ENCODE peak calls at places on chromosomes 11 and 22, in eight cellular contexts. V is heart left ventricle; K is ACHN; E is bronchial epithelial cell; S is HTR-8/SVneo; R is MCF 10A; N is glutamatergic neuron; Z is CD4-positive, CD25-positive, alpha-beta regulatory T cell. I is an unnamed sample.
A peak's percentile ranks its signal among the peaks of the same experiment; 100 is the strongest.

GRCh38 chr11:44955019-44955738 is 4.5 kb upstream of the TP53I11 start:
- DNase-seq in V (peak; percentile 74), K (peak; percentile 32), E (peak; percentile 60), S (peak; percentile 89), R (peak; percentile 39), N (no peak), Z (no peak), I (peak; percentile 68)

GRCh38 chr22:38049812-38050619 is 7.2 kb upstream of the PICK1 start:
- DNase-seq in V (no peak), K (no peak), E (no peak), S (no peak), R (no peak), N (no peak), Z (no peak), I (no peak)

GRCh38 chr11:44564653-44565007 is 833 bp upstream of the CD82 start:
- DNase-seq in V (peak; percentile 89), K (peak; percentile 74), E (peak; percentile 96), S (peak; percentile 69), R (peak; percentile 96), N (no peak), Z (no peak), I (peak; percentile 78)

GRCh38 chr11:29518389-29519174 is 498.2 kb downstream of the KCNA4 start:
- DNase-seq in V (no peak), K (peak; percentile 22), E (peak; percentile 90), S (no peak), R (peak; percentile 30), N (no peak), Z (no peak), I (no peak)

GRCh38 chr11:7351228-7351627 is 99.5 kb downstream of the SYT9 start:
- DNase-seq in V (no peak), K (no peak), E (no peak), S (no peak), R (no peak), N (peak; percentile 22), Z (no peak), I (no peak)

GRCh38 chr11:22479133-22479690 is 141.0 kb downstream of the SLC17A6 start:
- DNase-seq in V (no peak), K (no peak), E (no peak), S (no peak), R (no peak), N (no peak), Z (no peak), I (no peak)

GRCh38 chr11:103499710-103500340 is 390.6 kb downstream of the DYNC2H1 start:
- DNase-seq in V (no peak), K (no peak), E (peak; percentile 19), S (no peak), R (no peak), N (no peak), Z (no peak), I (no peak)

GRCh38 chr11:123800041-123800440 is 6.1 kb downstream of the OR6M1 start:
- DNase-seq in V (no peak), K (no peak), E (no peak), S (no peak), R (no peak), N (peak; percentile 67), Z (no peak), I (no peak)

GRCh38 chr11:111429066-111429506 is 50.0 kb upstream of the POU2AF1 start:
- DNase-seq in V (peak; percentile 12), K (peak; percentile 52), E (peak; percentile 41), S (no peak), R (peak; percentile 82), N (peak; percentile 38), Z (no peak), I (peak; percentile 7)

GRCh38 chr11:64263021-64263946 is 12.0 kb downstream of the PLCB3 start:
- DNase-seq in V (no peak), K (no peak), E (peak; percentile 62), S (no peak), R (peak; percentile 42), N (no peak), Z (no peak), I (no peak)

GRCh38 chr11:47161134-47161854 is 15.4 kb downstream of the ARFGAP2 start:
- DNase-seq in V (peak; percentile 74), K (peak; percentile 66), E (peak; percentile 37), S (peak; percentile 84), R (peak; percentile 73), N (peak; percentile 77), Z (peak; percentile 44), I (peak; percentile 65)

GRCh38 chr11:118126082-118126838 is 26.4 kb downstream of the SCN4B start:
- DNase-seq in V (no peak), K (peak; percentile 29), E (peak; percentile 81), S (no peak), R (peak; percentile 38), N (no peak), Z (no peak), I (no peak)

GRCh38 chr11:91773090-91773489 is 451.5 kb upstream of the FAT3 start:
- DNase-seq in V (no peak), K (no peak), E (no peak), S (no peak), R (peak; percentile 21), N (no peak), Z (no peak), I (no peak)

GRCh38 chr11:125166347-125166841 is 1.8 kb downstream of the PKNOX2 start:
- DNase-seq in V (no peak), K (no peak), E (no peak), S (no peak), R (no peak), N (no peak), Z (no peak), I (no peak)